ENCODE peak calls at places on chromosomes 3 and 15, in four cellular contexts. E is stomach, X is A549, P is testis. T is an unnamed sample.

GRCh38 chr15:40314723-40315276 is 7.1 kb upstream of the PLCB2 start:
- DNase-seq in E (no peak), X (no peak), P (no peak), T (no peak)

GRCh38 chr3:168117853-168118313 is 22.2 kb upstream of the GOLIM4 start:
- DNase-seq in E (no peak), X (peak), P (no peak), T (no peak)

GRCh38 chr3:149466192-149466591 is 8.3 kb upstream of the TM4SF4 start:
- DNase-seq in E (no peak), X (peak), P (no peak), T (no peak)

GRCh38 chr3:89380006-89380405 is 272.6 kb downstream of the EPHA3 start:
- DNase-seq in E (no peak), X (no peak), P (no peak), T (no peak)

GRCh38 chr3:72549819-72550581 is 298.2 kb downstream of the SHQ1 start:
- DNase-seq in E (no peak), X (no peak), P (no peak), T (no peak)

GRCh38 chr3:185722920-185723319 is 101.9 kb downstream of the IGF2BP2 start:
- DNase-seq in E (no peak), X (no peak), P (no peak), T (no peak)

GRCh38 chr3:107525101-107525953 is 2.6 kb downstream of the BBX start:
- DNase-seq in E (peak), X (peak), P (peak), T (no peak)

GRCh38 chr15:33098082-33099058 is 96.1 kb downstream of the FMN1 start:
- DNase-seq in E (no peak), X (no peak), P (no peak), T (no peak)

GRCh38 chr15:62497356-62497755 is 332.3 kb upstream of the C2CD4B start:
- DNase-seq in E (no peak), X (no peak), P (no peak), T (no peak)

GRCh38 chr15:78162038-78162437 is 12.9 kb downstream of the IDH3A start:
- DNase-seq in E (no peak), X (no peak), P (peak), T (no peak)

GRCh38 chr3:158771982-158772381 is 29.9 kb upstream of the MFSD1 start:
- DNase-seq in E (no peak), X (no peak), P (no peak), T (no peak)

GRCh38 chr3:183975981-183976662 is 41.6 kb downstream of the ABCC5 start:
- DNase-seq in E (no peak), X (peak), P (no peak), T (no peak)

GRCh38 chr3:41482134-41482533 is 282.8 kb downstream of the CTNNB1 start:
- DNase-seq in E (no peak), X (no peak), P (no peak), T (no peak)

GRCh38 chr3:195159819-195160175 is 111.2 kb downstream of the XXYLT1 start:
- DNase-seq in E (no peak), X (no peak), P (no peak), T (no peak)

GRCh38 chr3:10419637-10420232 is 85.7 kb downstream of the ATP2B2 start:
- DNase-seq in E (no peak), X (no peak), P (no peak), T (no peak)

GRCh38 chr3:42539871-42540714 is 37.6 kb downstream of the VIPR1 start:
- DNase-seq in E (peak), X (peak), P (peak), T (no peak)

GRCh38 chr3:152323834-152324233 is 55.1 kb downstream of the MBNL1 start:
- DNase-seq in E (no peak), X (no peak), P (no peak), T (no peak)

GRCh38 chr3:192063570-192063969 is 602.6 kb downstream of the PYDC2 start:
- DNase-seq in E (no peak), X (no peak), P (peak), T (no peak)

GRCh38 chr3:131083190-131083863 is 56.6 kb downstream of the NEK11 start:
- DNase-seq in E (peak), X (no peak), P (peak), T (no peak)

GRCh38 chr15:63893866-63894661 is 60.3 kb upstream of the HERC1 start:
- DNase-seq in E (no peak), X (no peak), P (no peak), T (no peak)

GRCh38 chr3:99637381-99638111 is 848 bp upstream of the COL8A1 start:
- DNase-seq in E (no peak), X (no peak), P (peak), T (no peak)

GRCh38 chr3:180430896-180431295 is 171.1 kb upstream of the TTC14 start:
- DNase-seq in E (no peak), X (no peak), P (no peak), T (no peak)

GRCh38 chr15:42018306-42019224 is 2.3 kb downstream of the PLA2G4E start:
- DNase-seq in E (no peak), X (no peak), P (no peak), T (no peak)

GRCh38 chr3:133441867-133442270 is 42.0 kb downstream of the BFSP2 start:
- DNase-seq in E (no peak), X (no peak), P (no peak), T (no peak)

GRCh38 chr3:64224826-64225606 is at the start of gene PRICKLE2:
- DNase-seq in E (peak), X (peak), P (peak), T (no peak)

GRCh38 chr3:64225695-64226499 is 631 bp upstream of the PRICKLE2 start:
- DNase-seq in E (no peak), X (no peak), P (no peak), T (no peak)

GRCh38 chr3:64221564-64222257 is 3.6 kb downstream of the PRICKLE2 start:
- DNase-seq in E (no peak), X (no peak), P (no peak), T (no peak)

GRCh38 chr3:64222501-64222900 is 2.8 kb downstream of the PRICKLE2 start:
- DNase-seq in E (no peak), X (no peak), P (no peak), T (no peak)

GRCh38 chr3:64223809-64224570 is 1.3 kb downstream of the PRICKLE2 start:
- DNase-seq in E (no peak), X (peak), P (peak), T (no peak)
- H3K4me3 ChIP-seq in E (peak), X (peak), P (no peak), T (peak)

GRCh38 chr3:126475411-126476114 is at the start of gene ZXDC:
- DNase-seq in E (peak), X (peak), P (peak), T (no peak)

GRCh38 chr3:126476976-126477330 is 1.3 kb upstream of the ZXDC start:
- DNase-seq in E (no peak), X (no peak), P (no peak), T (no peak)

GRCh38 chr3:126478581-126479310 is 3.1 kb upstream of the ZXDC start:
- DNase-seq in E (no peak), X (no peak), P (no peak), T (no peak)

GRCh38 chr3:126474498-126475410 is 937 bp downstream of the ZXDC start:
- DNase-seq in E (peak), X (peak), P (peak), T (no peak)

GRCh38 chr3:126476166-126476975 is 680 bp upstream of the ZXDC start:
- DNase-seq in E (peak), X (peak), P (no peak), T (no peak)
- TF ChIP-seq POLR2A in E (peak), X (peak), P (peak), T (peak)

GRCh38 chr3:138068046-138068445 is 47.4 kb downstream of the DZIP1L start:
- DNase-seq in E (no peak), X (no peak), P (no peak), T (no peak)
- H3K4me3 ChIP-seq in E (no peak), X (no peak), P (no peak), T (no peak)

GRCh38 chr3:128123231-128123537 is 428 bp downstream of the RUVBL1 start:
- DNase-seq in E (no peak), X (no peak), P (no peak), T (no peak)

GRCh38 chr3:128122013-128122412 is 1.6 kb downstream of the RUVBL1 start:
- DNase-seq in E (no peak), X (no peak), P (no peak), T (peak)

GRCh38 chr3:128127236-128127635 is 3.6 kb upstream of the RUVBL1 start:
- DNase-seq in E (no peak), X (no peak), P (no peak), T (peak)

GRCh38 chr3:128123538-128124368 is at the start of gene RUVBL1:
- DNase-seq in E (peak), X (peak), P (peak), T (no peak)
- TF ChIP-seq POLR2A in E (no peak), X (peak), P (no peak), T (no peak)

DNA sequence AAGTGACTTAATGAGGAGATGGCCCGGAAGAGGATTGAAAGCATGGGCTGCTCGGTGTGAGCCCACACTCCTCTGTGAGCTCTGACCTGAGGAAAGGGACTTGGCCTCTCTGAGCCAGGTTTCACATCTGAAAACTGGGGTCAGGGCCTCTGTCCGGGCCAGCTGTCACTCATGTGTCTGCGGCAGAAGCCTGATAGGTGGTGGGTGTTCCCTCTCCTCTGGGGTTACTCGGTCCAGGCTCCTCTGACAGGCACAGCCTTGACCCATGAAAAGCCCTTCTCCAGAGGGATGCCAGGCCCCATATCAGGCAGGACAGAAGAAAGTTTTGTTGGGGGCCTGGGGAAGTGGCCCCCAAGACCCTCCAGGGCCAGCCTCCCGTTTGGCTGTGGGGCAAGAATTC is 131.4 kb downstream of the CHSY1 start:
- DNase-seq in E (no peak), X (no peak), P (no peak), T (no peak)
- H3K4me3 ChIP-seq in E (no peak), X (no peak), P (no peak), T (no peak)

GRCh38 chr3:40476478-40477470 is at the start of gene ZNF619:
- DNase-seq in E (peak), X (peak), P (peak), T (no peak)
- TF ChIP-seq POLR2A in E (no peak), X (peak), P (no peak), T (no peak)

DNA sequence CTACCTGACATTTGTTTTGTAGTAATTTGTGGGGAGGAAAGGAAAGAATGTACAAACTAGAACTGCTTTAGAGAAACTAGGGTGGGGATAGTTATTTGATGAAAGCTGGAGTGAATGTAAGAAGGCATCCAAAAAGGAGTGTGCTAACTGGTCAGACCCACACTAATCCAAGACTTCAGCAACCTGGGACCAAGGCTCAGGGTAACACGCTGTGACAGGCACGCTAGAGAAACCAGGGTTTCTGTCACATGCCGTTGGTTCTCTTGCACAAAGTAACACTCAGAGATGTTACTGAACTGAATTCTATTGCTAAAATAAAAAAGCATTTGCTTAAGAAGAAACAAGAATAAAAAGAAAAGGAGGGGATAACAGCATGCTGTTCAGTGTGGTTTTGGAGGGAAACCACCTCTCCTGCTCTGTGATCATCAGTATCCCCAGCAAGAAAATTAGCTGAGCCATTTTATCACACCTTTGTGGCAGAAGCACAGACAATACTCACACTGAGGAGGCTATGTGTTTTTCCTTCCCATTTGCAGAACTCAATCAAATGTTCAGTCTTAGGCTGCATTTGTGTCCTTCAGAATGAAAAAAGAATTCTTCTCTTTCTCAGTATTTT is 2.8 kb upstream of the CCDC80 start:
- DNase-seq in E (no peak), X (no peak), P (no peak), T (no peak)
- H3K4me3 ChIP-seq in E (no peak), X (no peak), P (no peak), T (no peak)

DNA sequence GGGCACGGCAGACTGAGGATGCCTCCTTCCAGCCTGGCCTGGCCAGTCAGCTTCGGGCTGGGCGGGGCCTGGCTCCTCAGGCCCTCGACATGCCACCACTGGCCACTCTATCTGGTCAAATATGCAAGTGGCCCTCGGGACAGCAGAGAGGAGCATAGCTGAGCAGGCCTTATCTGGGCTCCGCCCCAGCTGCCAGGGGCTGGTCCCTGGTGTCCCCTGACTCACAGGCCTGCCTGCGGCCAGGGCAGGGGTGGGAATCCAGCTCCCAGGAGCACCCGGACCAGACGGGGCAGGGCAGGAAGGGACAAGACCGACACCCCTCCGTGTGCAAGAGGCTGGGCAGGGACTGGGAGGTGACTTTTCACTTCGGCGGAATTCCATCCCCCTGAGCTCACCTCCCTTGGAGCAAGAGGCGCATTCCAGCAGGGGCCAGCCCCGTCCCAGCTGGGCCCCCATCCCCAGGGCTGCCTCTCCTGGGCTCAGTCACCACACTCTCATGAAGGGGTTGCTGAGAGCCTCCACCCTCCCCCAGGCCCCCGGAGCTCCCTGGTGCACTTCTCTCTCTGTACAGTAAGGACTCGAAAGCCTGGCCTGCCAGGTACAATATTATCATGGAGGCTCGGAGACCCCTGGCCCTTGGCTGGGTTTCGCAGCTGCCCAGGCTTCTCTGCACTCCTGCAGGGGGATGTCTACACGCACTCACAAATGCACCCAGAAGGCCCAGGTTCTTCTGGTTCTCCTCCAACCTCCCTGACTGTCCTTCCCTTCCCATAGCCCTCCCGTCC is 29.5 kb downstream of the WNT7A start:
- DNase-seq in E (no peak), X (peak), P (no peak), T (no peak)
- TF ChIP-seq POLR2A in E (no peak), X (no peak), P (no peak), T (no peak)

DNA sequence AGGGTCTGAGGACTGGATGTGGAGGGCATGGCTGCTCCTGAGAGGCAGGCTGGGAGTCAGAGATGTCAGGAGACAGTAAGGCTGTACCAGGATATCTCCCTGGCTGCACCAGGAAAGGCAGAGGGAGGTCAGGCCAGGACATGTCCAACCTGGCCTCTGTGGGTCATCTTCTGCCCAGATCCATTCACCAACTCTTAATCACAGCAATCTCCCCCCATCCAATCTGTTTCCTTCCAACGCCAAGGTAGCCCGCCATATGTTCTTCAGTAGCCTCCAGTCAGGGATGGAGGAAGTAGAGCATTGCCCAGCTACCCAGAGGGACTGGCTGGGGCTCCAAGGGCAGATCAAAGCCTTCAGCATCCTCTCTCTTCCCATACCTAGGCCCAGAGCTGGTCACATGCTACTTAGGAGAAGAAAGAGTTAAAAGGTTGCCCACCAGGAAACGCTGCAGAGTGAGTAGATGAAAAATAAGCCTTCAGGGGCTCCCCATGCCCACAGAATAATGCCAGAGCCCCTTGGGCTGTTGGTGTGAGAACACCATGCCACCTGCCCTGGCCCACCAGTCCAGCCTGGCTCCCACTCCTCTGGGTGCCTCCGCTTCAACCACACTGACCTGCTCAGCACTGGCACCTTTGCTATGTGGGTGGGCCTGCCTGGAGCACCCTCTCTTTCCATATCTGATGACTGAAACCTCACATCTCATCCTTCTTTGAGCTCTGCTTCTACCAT is 176.8 kb downstream of the MEGF11 start:
- DNase-seq in E (no peak), X (no peak), P (no peak), T (no peak)
- H3K4me3 ChIP-seq in E (no peak), X (no peak), P (no peak), T (no peak)

GRCh38 chr3:36944012-36944640 is 728 bp downstream of the TRANK1 start:
- DNase-seq in E (peak), X (peak), P (peak), T (no peak)

GRCh38 chr3:36942632-36943248 is 2.1 kb downstream of the TRANK1 start:
- DNase-seq in E (no peak), X (no peak), P (no peak), T (no peak)

GRCh38 chr3:36943601-36944000 is 1.3 kb downstream of the TRANK1 start:
- DNase-seq in E (no peak), X (no peak), P (no peak), T (no peak)

GRCh38 chr3:36945326-36945980 is 599 bp upstream of the TRANK1 start:
- DNase-seq in E (no peak), X (no peak), P (no peak), T (no peak)

DNA sequence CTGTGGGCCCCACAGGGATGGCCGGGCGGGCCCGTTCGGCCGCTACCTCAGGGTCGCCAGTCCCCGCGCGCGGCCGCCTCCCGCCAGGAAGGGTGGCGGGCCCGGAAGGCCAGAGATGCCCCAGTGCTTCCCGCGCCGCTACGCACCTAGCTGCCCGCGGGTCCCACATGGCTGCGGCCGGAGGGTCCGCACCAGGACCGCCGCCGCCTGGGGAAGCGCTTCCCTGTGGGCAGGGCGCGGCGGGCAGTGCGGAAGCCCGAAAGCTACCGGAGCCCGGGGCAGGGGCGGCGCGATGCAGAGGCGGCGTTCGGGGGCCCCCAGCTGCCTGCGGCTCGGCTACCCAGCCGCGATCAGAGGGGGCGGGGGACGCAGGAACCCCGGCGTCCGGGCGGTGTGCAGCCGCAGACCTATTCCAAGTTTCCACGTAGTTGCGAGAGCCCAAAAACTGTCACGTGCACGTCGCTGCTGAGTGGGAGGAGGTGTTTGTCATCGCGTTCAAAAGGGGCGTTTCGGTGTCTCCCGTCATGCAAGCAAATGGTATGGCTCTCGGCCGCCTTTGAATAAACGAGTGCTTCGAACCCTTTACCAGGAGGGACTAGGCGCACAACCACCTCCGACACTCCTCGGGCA is at the start of gene TRANK1:
- DNase-seq in E (peak), X (peak), P (peak), T (no peak)
- TF ChIP-seq POLR2A in E (no peak), X (no peak), P (no peak), T (peak)